ENCODE peak calls at places on chromosomes 13 and 19, in six cellular contexts. One of them, this sample, is unnamed.

GRCh38 chr13:50244913-50245574 is 229.8 kb downstream of the KCNRG start:
- DNase-seq in GF-D8: no peak
- DNase-seq in HTR-8/SVneo: peak
- DNase-seq in hepatic stellate cell: peak
- DNase-seq in mucosa of gallbladder: peak
- DNase-seq in putamen: no peak
- DNase-seq in this sample: peak

GRCh38 chr19:47497073-47497766 is 13.2 kb upstream of the KPTN start:
- DNase-seq in GF-D8: no peak
- DNase-seq in HTR-8/SVneo: no peak
- DNase-seq in hepatic stellate cell: no peak
- DNase-seq in mucosa of gallbladder: no peak
- DNase-seq in putamen: no peak
- DNase-seq in this sample: no peak

GRCh38 chr19:42532881-42533280 is 4.6 kb upstream of the CEACAM1 start:
- DNase-seq in GF-D8: no peak
- DNase-seq in HTR-8/SVneo: no peak
- DNase-seq in hepatic stellate cell: no peak
- DNase-seq in mucosa of gallbladder: no peak
- DNase-seq in putamen: no peak
- DNase-seq in this sample: no peak

GRCh38 chr13:43546260-43546659 is 240.5 kb downstream of the ENOX1 start:
- DNase-seq in GF-D8: no peak
- DNase-seq in HTR-8/SVneo: no peak
- DNase-seq in hepatic stellate cell: no peak
- DNase-seq in mucosa of gallbladder: no peak
- DNase-seq in putamen: no peak
- DNase-seq in this sample: no peak

GRCh38 chr13:27619711-27620376 is 485 bp downstream of the LNX2 start:
- DNase-seq in GF-D8: no peak
- DNase-seq in HTR-8/SVneo: no peak
- DNase-seq in hepatic stellate cell: peak
- DNase-seq in mucosa of gallbladder: no peak
- DNase-seq in putamen: peak
- DNase-seq in this sample: no peak

GRCh38 chr13:50915562-50915961 is 6.0 kb downstream of the RNASEH2B start:
- DNase-seq in GF-D8: peak
- DNase-seq in HTR-8/SVneo: no peak
- DNase-seq in hepatic stellate cell: no peak
- DNase-seq in mucosa of gallbladder: no peak
- DNase-seq in putamen: no peak
- DNase-seq in this sample: no peak

GRCh38 chr13:112693831-112694497 is 4.1 kb downstream of the ATP11A start:
- DNase-seq in GF-D8: peak
- DNase-seq in HTR-8/SVneo: no peak
- DNase-seq in hepatic stellate cell: peak
- DNase-seq in mucosa of gallbladder: peak
- DNase-seq in putamen: no peak
- DNase-seq in this sample: no peak

GRCh38 chr13:22298530-22298929 is 627.7 kb downstream of the FGF9 start:
- DNase-seq in GF-D8: no peak
- DNase-seq in HTR-8/SVneo: no peak
- DNase-seq in hepatic stellate cell: no peak
- DNase-seq in mucosa of gallbladder: no peak
- DNase-seq in putamen: no peak
- DNase-seq in this sample: no peak

GRCh38 chr13:106212436-106213010 is 322.9 kb downstream of the EFNB2 start:
- DNase-seq in GF-D8: no peak
- DNase-seq in HTR-8/SVneo: no peak
- DNase-seq in hepatic stellate cell: no peak
- DNase-seq in mucosa of gallbladder: no peak
- DNase-seq in putamen: peak
- DNase-seq in this sample: no peak

GRCh38 chr19:33134571-33135041 is 2.7 kb downstream of the WDR88 start:
- DNase-seq in GF-D8: no peak
- DNase-seq in HTR-8/SVneo: no peak
- DNase-seq in hepatic stellate cell: no peak
- DNase-seq in mucosa of gallbladder: no peak
- DNase-seq in putamen: no peak
- DNase-seq in this sample: no peak

GRCh38 chr13:61142506-61142905 is 273.1 kb downstream of the PCDH20 start:
- DNase-seq in GF-D8: no peak
- DNase-seq in HTR-8/SVneo: no peak
- DNase-seq in hepatic stellate cell: no peak
- DNase-seq in mucosa of gallbladder: no peak
- DNase-seq in putamen: no peak
- DNase-seq in this sample: no peak

GRCh38 chr13:74683411-74683810 is 549.2 kb upstream of the KLF12 start:
- DNase-seq in GF-D8: no peak
- DNase-seq in HTR-8/SVneo: no peak
- DNase-seq in hepatic stellate cell: no peak
- DNase-seq in mucosa of gallbladder: no peak
- DNase-seq in putamen: no peak
- DNase-seq in this sample: no peak

This sample was measured in GM12878.